ENCODE peak calls at places on chromosomes 3 and 15, in five cellular contexts. F is SK-N-SH, X is GM23248, W is GM23338, L is OCI-LY7. T is an unnamed sample.
A peak's percentile ranks its signal among the peaks of the same experiment; 100 is the strongest.

GRCh38 chr3:130692455-130692854 is 54.2 kb downstream of the PIK3R4 start:
- DNase-seq in F (no peak), X (no peak), W (no peak), L (no peak), T (no peak)

GRCh38 chr3:188152660-188153497 is 1.1 kb upstream of the LPP start:
- DNase-seq in F (peak; percentile 13), X (peak; percentile 86), W (peak; percentile 83), L (peak; percentile 30), T (no peak)

GRCh38 chr15:49137861-49138260 is 17.5 kb downstream of the COPS2 start:
- DNase-seq in F (no peak), X (peak; percentile 80), W (no peak), L (no peak), T (no peak)

GRCh38 chr3:25453521-25454410 is 25.7 kb downstream of the RARB start:
- DNase-seq in F (peak; percentile 29), X (peak; percentile 82), W (no peak), L (no peak), T (peak; percentile 91)

GRCh38 chr15:39511000-39511914 is 69.6 kb upstream of the THBS1 start:
- DNase-seq in F (no peak), X (peak; percentile 98), W (no peak), L (no peak), T (no peak)

GRCh38 chr3:54243262-54243931 is 121.0 kb downstream of the CACNA2D3 start:
- DNase-seq in F (no peak), X (peak; percentile 25), W (peak; percentile 22), L (no peak), T (peak; percentile 82)

GRCh38 chr3:71578045-71578730 is 5.3 kb downstream of the FOXP1 start:
- DNase-seq in F (no peak), X (peak; percentile 37), W (no peak), L (no peak), T (no peak)

GRCh38 chr15:70299931-70300858 is 202.5 kb upstream of the TLE3 start:
- DNase-seq in F (no peak), X (no peak), W (no peak), L (peak; percentile 41), T (peak; percentile 98)

GRCh38 chr3:62632510-62633294 is 242.5 kb downstream of the CADPS start:
- DNase-seq in F (no peak), X (no peak), W (peak; percentile 37), L (no peak), T (peak; percentile 60)

GRCh38 chr15:52493968-52494367 is 34.7 kb downstream of the MYO5A start:
- DNase-seq in F (no peak), X (peak; percentile 26), W (no peak), L (no peak), T (no peak)

GRCh38 chr15:66766282-66767228 is 64.5 kb downstream of the SMAD6 start:
- DNase-seq in F (no peak), X (peak; percentile 94), W (no peak), L (no peak), T (no peak)

GRCh38 chr15:89383635-89384604 is 49.3 kb upstream of the POLG start:
- DNase-seq in F (peak; percentile 81), X (peak; percentile 42), W (peak; percentile 39), L (no peak), T (no peak)

GRCh38 chr3:7964899-7965298 is 536.7 kb upstream of the LMCD1 start:
- DNase-seq in F (no peak), X (no peak), W (peak; percentile 37), L (no peak), T (no peak)

GRCh38 chr15:89774492-89774891 is 1.6 kb upstream of the MESP2 start:
- DNase-seq in F (no peak), X (no peak), W (no peak), L (no peak), T (no peak)

GRCh38 chr15:46996331-46996730 is 721.0 kb upstream of the SEMA6D start:
- DNase-seq in F (no peak), X (no peak), W (no peak), L (no peak), T (no peak)

GRCh38 chr3:128313936-128314335 is 152.8 kb downstream of the DNAJB8 start:
- DNase-seq in F (no peak), X (no peak), W (no peak), L (no peak), T (no peak)

GRCh38 chr3:25045291-25045690 is 382.8 kb upstream of the RARB start:
- DNase-seq in F (no peak), X (no peak), W (peak; percentile 9), L (no peak), T (no peak)

GRCh38 chr3:188956839-188957489 is 214.8 kb upstream of the TPRG1 start:
- DNase-seq in F (peak; percentile 22), X (peak; percentile 82), W (peak; percentile 89), L (peak; percentile 74), T (peak; percentile 60)

GRCh38 chr3:179544981-179545645 is 17.6 kb upstream of the ACTL6A start:
- DNase-seq in F (no peak), X (peak; percentile 93), W (no peak), L (no peak), T (no peak)

GRCh38 chr15:20358066-20358780 is 183.4 kb downstream of the GOLGA6L6 start:
- DNase-seq in F (no peak), X (no peak), W (no peak), L (no peak), T (no peak)

GRCh38 chr3:67090472-67090871 is 92.4 kb downstream of the KBTBD8 start:
- DNase-seq in F (no peak), X (peak; percentile 64), W (no peak), L (no peak), T (no peak)

GRCh38 chr3:141386611-141387110 is 18.4 kb downstream of the ZBTB38 start:
- DNase-seq in F (no peak), X (peak; percentile 73), W (no peak), L (peak; percentile 82), T (peak; percentile 81)

GRCh38 chr3:38458796-38459498 is 5.3 kb downstream of the ACVR2B start:
- DNase-seq in F (peak; percentile 39), X (no peak), W (no peak), L (no peak), T (no peak)

GRCh38 chr3:14329116-14329830 is 73.1 kb upstream of the SLC6A6 start:
- DNase-seq in F (no peak), X (peak; percentile 39), W (peak; percentile 88), L (peak; percentile 32), T (no peak)

GRCh38 chr15:99732711-99733267 is 448 bp downstream of the LYSMD4 start:
- DNase-seq in F (peak; percentile 57), X (no peak), W (peak; percentile 59), L (peak; percentile 8), T (peak; percentile 16)

GRCh38 chr3:170420307-170420821 is 1.7 kb downstream of the CLDN11 start:
- DNase-seq in F (no peak), X (peak; percentile 69), W (peak; percentile 68), L (no peak), T (no peak)

GRCh38 chr3:194485876-194486539 is 794 bp downstream of the ATP13A3 start:
- DNase-seq in F (no peak), X (peak; percentile 62), W (peak; percentile 34), L (peak; percentile 44), T (peak; percentile 54)

GRCh38 chr15:67085237-67085817 is 19.9 kb downstream of the SMAD3 start:
- DNase-seq in F (no peak), X (peak; percentile 37), W (no peak), L (peak; percentile 54), T (no peak)

GRCh38 chr3:56219894-56220805 is 248.1 kb downstream of the ERC2 start:
- DNase-seq in F (peak; percentile 65), X (no peak), W (no peak), L (no peak), T (no peak)

GRCh38 chr15:31434418-31435255 is 108.0 kb downstream of the KLF13 start:
- DNase-seq in F (no peak), X (peak; percentile 98), W (peak; percentile 11), L (peak; percentile 71), T (peak; percentile 90)
- H3K4me3 ChIP-seq in F (no peak overlapping the region), X (peak overlapping the region; percentile 62), W (no peak overlapping the region), L (peak overlapping the region; percentile 43), T (peak overlapping the region; percentile 48)

GRCh38 chr15:27598251-27599045 is 500.7 kb downstream of the OCA2 start:
- DNase-seq in F (no peak), X (no peak), W (no peak), L (no peak), T (no peak)

GRCh38 chr15:27601239-27601942 is 497.7 kb downstream of the OCA2 start:
- DNase-seq in F (no peak), X (peak; percentile 1), W (no peak), L (no peak), T (peak; percentile 92)
- TF ChIP-seq EZH2phosphoT487 in F (no peak), X (no peak), W (no peak), L (no peak), T (no peak)

DNA sequence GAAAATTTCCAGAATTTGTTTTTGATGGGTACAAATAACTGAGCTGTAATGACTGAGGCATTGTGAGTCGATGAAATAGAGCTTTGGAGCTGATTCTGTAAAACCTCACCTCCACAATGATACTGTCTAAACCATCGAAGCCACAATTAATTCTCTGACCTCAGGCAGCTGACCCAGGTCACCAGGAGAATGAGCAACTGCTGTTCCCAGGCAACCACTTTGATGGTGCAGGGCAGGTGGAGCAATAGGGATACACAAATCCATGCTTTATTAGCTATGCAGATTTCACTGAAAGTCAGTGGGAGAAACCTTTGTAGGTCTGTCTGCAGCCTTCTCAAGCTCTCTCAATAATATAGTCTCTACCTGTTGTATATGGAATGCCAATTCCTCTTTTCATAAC is 204.4 kb downstream of the RYR3 start:
- DNase-seq in F (no peak), X (no peak), W (no peak), L (no peak), T (no peak)
- H3K4me3 ChIP-seq in F (no peak overlapping the region), X (no peak overlapping the region), W (no peak overlapping the region), L (no peak overlapping the region), T (no peak overlapping the region)

GRCh38 chr15:92811514-92811913 is 88.6 kb upstream of the CHD2 start:
- DNase-seq in F (no peak), X (no peak), W (no peak), L (peak; percentile 49), T (peak; percentile 46)
- TF ChIP-seq EZH2phosphoT487 in F (no peak), X (no peak), W (no peak), L (no peak), T (no peak)